ENCODE peak calls at places on chromosomes 12 and 14, in six cellular contexts. H is lower leg skin, S is NCI-H1092 treated with DMSO at 0.1 percent for 48 hours, E is EL, Q is NT2/D1, T is SW480. K is an unnamed sample.

GRCh38 chr14:75310295-75311059 is 31.8 kb downstream of the FOS start:
- DNase-seq in H (peak; percentile 97), Q (peak; percentile 80), S (peak; percentile 87), E (peak; percentile 71), T (no peak), K (peak; percentile 74)

GRCh38 chr14:51337520-51337919 is 97.5 kb downstream of the TMX1 start:
- DNase-seq in T (no peak), Q (no peak), E (no peak), H (no peak), S (no peak), K (no peak)

GRCh38 chr12:11653215-11653753 is 3.8 kb downstream of the ETV6 start:
- DNase-seq in S (no peak), H (no peak), Q (no peak), T (no peak), E (no peak), K (no peak)

GRCh38 chr14:35336171-35337073 is 44.2 kb downstream of the PSMA6 start:
- DNase-seq in Q (no peak), H (peak; percentile 96), T (no peak), E (no peak), S (no peak), K (peak; percentile 93)

GRCh38 chr12:91985002-91985767 is 160.5 kb downstream of the BTG1 start:
- DNase-seq in T (peak; percentile 38), E (peak; percentile 47), Q (no peak), S (no peak), H (no peak), K (no peak)

GRCh38 chr12:109830718-109831117 is 2.5 kb downstream of the TRPV4 start:
- DNase-seq in Q (no peak), H (no peak), T (no peak), E (no peak), S (no peak), K (no peak)

GRCh38 chr14:65832431-65833253 is 420.1 kb downstream of the FUT8 start:
- DNase-seq in T (no peak), E (peak; percentile 10), H (peak; percentile 39), Q (no peak), S (peak; percentile 23), K (no peak)

GRCh38 chr14:101216725-101217463 is 313.4 kb upstream of the RTL1 start:
- DNase-seq in E (no peak), Q (no peak), S (no peak), T (no peak), H (peak; percentile 70), K (no peak)

GRCh38 chr12:38886064-38886463 is 19.3 kb downstream of the CPNE8 start:
- DNase-seq in Q (no peak), T (no peak), E (no peak), S (no peak), H (no peak), K (no peak)

GRCh38 chr14:34350903-34351302 is 111.1 kb downstream of the SPTSSA start:
- DNase-seq in T (no peak), E (no peak), Q (no peak), H (no peak), S (no peak), K (no peak)

GRCh38 chr14:101500061-101500460 is 61.2 kb upstream of the DIO3 start:
- DNase-seq in S (no peak), Q (no peak), H (peak; percentile 52), E (no peak), T (no peak), K (no peak)

GRCh38 chr12:50351120-50352043 is 45.0 kb downstream of the FAM186A start:
- DNase-seq in H (no peak), S (no peak), T (no peak), Q (no peak), E (no peak), K (no peak)

GRCh38 chr12:88960213-88960878 is 380.1 kb upstream of the KITLG start:
- DNase-seq in T (peak; percentile 70), S (no peak), Q (no peak), E (peak; percentile 29), H (no peak), K (no peak)

GRCh38 chr14:101088714-101089113 is 185.2 kb upstream of the RTL1 start:
- DNase-seq in Q (no peak), S (no peak), E (no peak), T (no peak), H (peak; percentile 34), K (no peak)

GRCh38 chr12:53232641-53233538 is 881 bp upstream of the RARG start:
- DNase-seq in T (peak; percentile 61), E (peak; percentile 47), S (no peak), H (peak; percentile 94), Q (no peak), K (no peak)

GRCh38 chr14:65301862-65302539 is 110.5 kb upstream of the FUT8 start:
- DNase-seq in E (no peak), S (no peak), H (no peak), T (peak; percentile 96), Q (no peak), K (no peak)

GRCh38 chr14:88310021-88310420 is 13.0 kb downstream of the KCNK10 start:
- DNase-seq in T (no peak), Q (no peak), E (no peak), S (no peak), H (no peak), K (no peak)

GRCh38 chr12:107296681-107297086 is 203.3 kb upstream of the CRY1 start:
- DNase-seq in S (no peak), E (peak; percentile 21), H (no peak), Q (no peak), T (peak; percentile 71), K (no peak)

GRCh38 chr14:99009875-99010274 is 262.1 kb downstream of the BCL11B start:
- DNase-seq in T (peak; percentile 64), E (no peak), H (no peak), Q (no peak), S (no peak), K (no peak)

GRCh38 chr14:74309125-74309654 is 6.5 kb upstream of the ABCD4 start:
- DNase-seq in T (no peak), S (no peak), Q (no peak), E (no peak), H (no peak), K (no peak)

GRCh38 chr12:52826611-52827498 is 7.3 kb downstream of the KRT79 start:
- DNase-seq in Q (peak; percentile 46), H (no peak), S (no peak), E (no peak), T (no peak), K (no peak)

GRCh38 chr12:5548152-5548933 is 116.4 kb downstream of the NTF3 start:
- DNase-seq in H (no peak), S (no peak), E (no peak), T (peak; percentile 58), Q (no peak), K (no peak)

GRCh38 chr14:23364164-23364571 is 804 bp downstream of the EFS start:
- DNase-seq in H (peak; percentile 93), T (no peak), E (peak; percentile 36), S (no peak), Q (no peak), K (no peak)

GRCh38 chr12:128961308-128961923 is 108.1 kb downstream of the GLT1D1 start:
- DNase-seq in T (no peak), H (no peak), S (no peak), Q (no peak), E (no peak), K (no peak)

GRCh38 chr12:79534029-79534867 is 156.5 kb downstream of the PAWR start:
- DNase-seq in H (no peak), S (no peak), E (no peak), Q (no peak), T (no peak), K (no peak)

GRCh38 chr14:95472819-95473251 is 43.6 kb downstream of the SYNE3 start:
- DNase-seq in Q (no peak), H (no peak), S (no peak), T (no peak), E (no peak), K (no peak)

GRCh38 chr14:70665448-70666363 is 24.0 kb downstream of the TTC9 start:
- DNase-seq in T (peak; percentile 75), H (no peak), S (peak; percentile 30), Q (no peak), E (peak; percentile 87), K (peak; percentile 78)

GRCh38 chr12:71780207-71780822 is 25.7 kb downstream of the RAB21 start:
- DNase-seq in S (peak; percentile 36), T (peak; percentile 17), H (no peak), E (peak; percentile 43), Q (no peak), K (no peak)

GRCh38 chr12:120874547-120875245 is 29.5 kb downstream of the SPPL3 start:
- DNase-seq in S (no peak), H (no peak), E (no peak), Q (no peak), T (no peak), K (no peak)

GRCh38 chr12:2170376-2170775 is 117.6 kb downstream of the CACNA1C start:
- DNase-seq in S (no peak), E (no peak), Q (no peak), H (peak; percentile 43), T (no peak), K (no peak)

GRCh38 chr12:116924558-116925453 is 14.1 kb downstream of the FBXW8 start:
- DNase-seq in E (peak; percentile 84), Q (no peak), T (peak; percentile 92), H (no peak), S (no peak), K (no peak)

GRCh38 chr12:91931110-91931509 is 214.5 kb downstream of the BTG1 start:
- DNase-seq in Q (no peak), H (no peak), T (no peak), E (no peak), S (no peak), K (peak; percentile 64)

GRCh38 chr12:116434155-116435065 is 124.8 kb upstream of the MAP1LC3B2 start:
- DNase-seq in Q (no peak), T (peak; percentile 85), H (peak; percentile 96), S (no peak), E (peak; percentile 95), K (peak; percentile 86)

GRCh38 chr14:74562515-74563232 is 49.4 kb downstream of the LTBP2 start:
- DNase-seq in E (no peak), Q (no peak), T (no peak), H (no peak), S (no peak), K (no peak)

GRCh38 chr12:79874665-79875064 is 60.2 kb downstream of the PPP1R12A start:
- DNase-seq in H (no peak), Q (peak; percentile 40), E (no peak), S (no peak), T (no peak), K (no peak)